ENCODE peak calls at places on chromosomes 1 and 21, in five cellular contexts. W is uterus, H is left ventricle myocardium inferior, K is natural killer cell, T is neural crest cell. F is an unnamed sample.

GRCh38 chr1:183757061-183757460 is 47.9 kb upstream of the RGL1 start:
- DNase-seq in W (no peak), H (no peak), T (no peak), K (no peak), F (no peak)

GRCh38 chr1:88847618-88848017 is 43.7 kb downstream of the GTF2B start:
- DNase-seq in W (no peak), T (no peak), K (no peak), H (no peak), F (no peak)

GRCh38 chr1:6701437-6702153 is at the start of gene DNAJC11:
- DNase-seq in H (peak), T (peak), K (peak), W (peak), F (peak)

GRCh38 chr1:21764615-21765423 is 18.1 kb downstream of the USP48 start:
- DNase-seq in T (no peak), H (peak), W (peak), K (no peak), F (peak)

GRCh38 chr1:23444596-23445390 is 20.2 kb upstream of the TCEA3 start:
- DNase-seq in K (no peak), H (no peak), W (no peak), T (no peak), F (no peak)

GRCh38 chr1:192140382-192140781 is 17.9 kb upstream of the RGS18 start:
- DNase-seq in H (no peak), K (no peak), W (no peak), T (no peak), F (no peak)

GRCh38 chr1:59422921-59423575 is 126.2 kb downstream of the FGGY start:
- DNase-seq in K (no peak), T (no peak), H (peak), W (peak), F (no peak)

GRCh38 chr1:2376261-2376741 is 15.1 kb downstream of the MORN1 start:
- DNase-seq in T (no peak), K (no peak), H (no peak), W (no peak), F (peak)

GRCh38 chr1:232533328-232533727 is 96.6 kb downstream of the SIPA1L2 start:
- DNase-seq in T (no peak), W (no peak), H (no peak), K (no peak), F (no peak)

GRCh38 chr1:107141491-107142369 is 891 bp downstream of the NTNG1 start:
- DNase-seq in W (no peak), T (peak), H (no peak), K (no peak), F (no peak)

GRCh38 chr21:44255519-44255981 is 6.1 kb downstream of the DNMT3L start:
- DNase-seq in T (no peak), H (no peak), W (no peak), K (no peak), F (peak)

GRCh38 chr21:18411565-18411964 is 8.0 kb upstream of the TMPRSS15 start:
- DNase-seq in W (no peak), K (no peak), T (no peak), H (no peak), F (no peak)

GRCh38 chr1:161905269-161905884 is 118.3 kb downstream of the OLFML2B start:
- DNase-seq in W (no peak), T (no peak), H (no peak), K (no peak), F (no peak)

GRCh38 chr1:225596152-225596551 is 56.8 kb downstream of the ENAH start:
- DNase-seq in K (no peak), H (no peak), W (no peak), T (no peak), F (no peak)

GRCh38 chr1:234962340-234962989 is 166.2 kb downstream of the TOMM20 start:
- DNase-seq in K (no peak), H (no peak), T (no peak), W (peak), F (no peak)

GRCh38 chr1:77347646-77348045 is 65.8 kb downstream of the AK5 start:
- DNase-seq in W (no peak), T (no peak), H (no peak), K (no peak), F (no peak)

GRCh38 chr1:7550261-7550850 is 220.7 kb upstream of the VAMP3 start:
- DNase-seq in T (no peak), H (no peak), K (no peak), W (no peak), F (no peak)

GRCh38 chr1:60942291-60942690 is 140.1 kb upstream of the NFIA start:
- DNase-seq in K (no peak), W (no peak), T (no peak), H (no peak), F (no peak)

GRCh38 chr1:161956097-161956496 is 67.6 kb downstream of the OLFML2B start:
- DNase-seq in K (no peak), T (no peak), W (peak), H (no peak), F (no peak)

GRCh38 chr1:165564561-165564960 is 20.8 kb downstream of the LRRC52 start:
- DNase-seq in W (no peak), K (no peak), H (peak), T (no peak), F (no peak)

GRCh38 chr1:79497193-79497773 is 490.8 kb upstream of the ADGRL4 start:
- DNase-seq in K (no peak), T (peak), W (no peak), H (no peak), F (no peak)

GRCh38 chr1:51851882-51852396 is 26.6 kb downstream of the NRDC start:
- DNase-seq in T (no peak), K (no peak), W (no peak), H (no peak), F (no peak)

GRCh38 chr21:25638634-25639166 is 358 bp upstream of the JAM2 start:
- DNase-seq in W (no peak), K (no peak), T (no peak), H (no peak), F (no peak)

GRCh38 chr1:44318097-44319088 is 36.7 kb downstream of the ERI3 start:
- DNase-seq in W (peak), H (no peak), T (peak), K (no peak), F (no peak)

GRCh38 chr1:26961826-26962225 is 1.6 kb upstream of the KDF1 start:
- DNase-seq in W (no peak), T (no peak), K (no peak), H (no peak), F (no peak)

GRCh38 chr1:25922633-25923567 is 16.7 kb upstream of the STMN1 start:
- DNase-seq in K (peak), H (peak), T (peak), W (peak), F (peak)

GRCh38 chr1:220956861-220957605 is 77.8 kb downstream of the HLX start:
- DNase-seq in H (no peak), K (no peak), W (peak), T (no peak), F (peak)

GRCh38 chr1:205748398-205749093 is 1.4 kb downstream of the NUCKS1 start:
- DNase-seq in W (peak), K (no peak), T (no peak), H (no peak), F (no peak)

GRCh38 chr21:45449658-45450502 is 44.9 kb downstream of the COL18A1 start:
- DNase-seq in H (peak), W (no peak), T (no peak), K (no peak), F (no peak)

GRCh38 chr1:163069142-163069541 is at the start of gene RGS4:
- DNase-seq in H (peak), W (peak), T (peak), K (no peak), F (no peak)

GRCh38 chr1:48644950-48645605 is 131.6 kb downstream of the BEND5 start:
- DNase-seq in T (no peak), H (no peak), W (no peak), K (no peak), F (no peak)

GRCh38 chr1:60510162-60510561 is 436.6 kb upstream of the C1orf87 start:
- DNase-seq in W (no peak), T (no peak), K (no peak), H (no peak), F (no peak)

GRCh38 chr21:28704746-28705145 is 287.9 kb downstream of the LTN1 start:
- DNase-seq in K (no peak), T (no peak), W (peak), H (peak), F (no peak)

GRCh38 chr1:3504823-3505155 is 50.3 kb downstream of the ARHGEF16 start:
- DNase-seq in K (no peak), W (no peak), H (no peak), T (no peak), F (no peak)

GRCh38 chr1:212106286-212106792 is 70.8 kb downstream of the DTL start:
- DNase-seq in H (no peak), K (no peak), T (no peak), W (no peak), F (no peak)
- TF ChIP-seq CTCF in H (no peak), K (no peak), T (no peak), W (no peak), F (no peak)

GRCh38 chr21:40466893-40467483 is 380.0 kb downstream of the DSCAM start:
- DNase-seq in K (no peak), W (no peak), H (no peak), T (no peak), F (no peak)
- TF ChIP-seq CTCF in K (no peak), W (no peak), H (peak), T (peak), F (peak)

GRCh38 chr1:197178998-197179397 is 32.5 kb upstream of the ASPM start:
- DNase-seq in T (no peak), H (no peak), K (no peak), W (no peak), F (no peak)
- TF ChIP-seq CTCF in T (no peak), H (no peak), K (no peak), W (no peak), F (no peak)

GRCh38 chr1:167060141-167061072 is 29.8 kb downstream of the GPA33 start:
- DNase-seq in H (no peak), K (no peak), W (no peak), T (no peak), F (no peak)
- TF ChIP-seq CTCF in H (no peak), K (no peak), W (peak), T (peak), F (no peak)

GRCh38 chr1:230215529-230215928 is 148.5 kb downstream of the GALNT2 start:
- DNase-seq in T (no peak), K (no peak), W (no peak), H (no peak), F (no peak)
- TF ChIP-seq CTCF in T (no peak), K (no peak), W (no peak), H (no peak), F (no peak)

F was measured in CD14-positive monocyte.